ENCODE peak calls at places on chromosome 1, in six cellular contexts. One of them, this sample, is unnamed.

GRCh38 chr1:56442456-56442855 is 136.9 kb downstream of the PLPP3 start:
- DNase-seq in colonic mucosa: no peak
- DNase-seq in HCT116: no peak
- DNase-seq in WERI-Rb-1: no peak
- DNase-seq in K562: no peak
- DNase-seq in lung: no peak
- DNase-seq in this sample: no peak

GRCh38 chr1:198030682-198031081 is 113.5 kb downstream of the LHX9 start:
- DNase-seq in WERI-Rb-1: no peak
- DNase-seq in K562: no peak
- DNase-seq in lung: no peak
- DNase-seq in HCT116: no peak
- DNase-seq in colonic mucosa: no peak
- DNase-seq in this sample: no peak

GRCh38 chr1:113192980-113193379 is 120.0 kb downstream of the LRIG2 start:
- DNase-seq in HCT116: no peak
- DNase-seq in K562: no peak
- DNase-seq in colonic mucosa: no peak
- DNase-seq in lung: no peak
- DNase-seq in WERI-Rb-1: no peak
- DNase-seq in this sample: no peak

GRCh38 chr1:152034654-152035405 is 2.0 kb downstream of the S100A11 start:
- DNase-seq in lung: peak; percentile 70
- DNase-seq in K562: peak; percentile 87
- DNase-seq in colonic mucosa: peak; percentile 86
- DNase-seq in WERI-Rb-1: peak; percentile 56
- DNase-seq in HCT116: peak; percentile 79
- DNase-seq in this sample: no peak

GRCh38 chr1:202713110-202713509 is 2.9 kb upstream of the SYT2 start:
- DNase-seq in colonic mucosa: no peak
- DNase-seq in K562: no peak
- DNase-seq in lung: no peak
- DNase-seq in WERI-Rb-1: no peak
- DNase-seq in HCT116: no peak
- DNase-seq in this sample: no peak

GRCh38 chr1:3377166-3377565 is 77.3 kb upstream of the ARHGEF16 start:
- DNase-seq in lung: no peak
- DNase-seq in WERI-Rb-1: no peak
- DNase-seq in K562: no peak
- DNase-seq in colonic mucosa: no peak
- DNase-seq in HCT116: no peak
- DNase-seq in this sample: no peak

GRCh38 chr1:99465176-99465900 is 180.6 kb upstream of the PALMD start:
- DNase-seq in HCT116: no peak
- DNase-seq in K562: no peak
- DNase-seq in lung: no peak
- DNase-seq in WERI-Rb-1: peak; percentile 68
- DNase-seq in colonic mucosa: no peak
- DNase-seq in this sample: no peak

GRCh38 chr1:223726380-223727001 is 14.2 kb downstream of the CAPN2 start:
- DNase-seq in WERI-Rb-1: no peak
- DNase-seq in colonic mucosa: peak; percentile 79
- DNase-seq in lung: peak; percentile 82
- DNase-seq in HCT116: peak; percentile 57
- DNase-seq in K562: peak; percentile 92
- DNase-seq in this sample: no peak

GRCh38 chr1:238581332-238581731 is 690.6 kb upstream of the ZP4 start:
- DNase-seq in colonic mucosa: no peak
- DNase-seq in lung: no peak
- DNase-seq in WERI-Rb-1: no peak
- DNase-seq in HCT116: no peak
- DNase-seq in K562: no peak
- DNase-seq in this sample: no peak

GRCh38 chr1:37043101-37043500 is 8.8 kb upstream of the GRIK3 start:
- DNase-seq in colonic mucosa: no peak
- DNase-seq in lung: no peak
- DNase-seq in WERI-Rb-1: no peak
- DNase-seq in HCT116: no peak
- DNase-seq in K562: no peak
- DNase-seq in this sample: no peak
- H3K27me3 ChIP-seq in colonic mucosa: no peaks in the 10 kb centered on the region
- H3K27me3 ChIP-seq in lung: no peaks in the 10 kb centered on the region
- H3K27me3 ChIP-seq in WERI-Rb-1: no peaks in the 10 kb centered on the region
- H3K27me3 ChIP-seq in HCT116: peaks cover 67% of the 10 kb centered on the region
- H3K27me3 ChIP-seq in K562: peaks cover 37% of the 10 kb centered on the region
- H3K27me3 ChIP-seq in this sample: peaks cover 5% of the 10 kb centered on the region

DNA sequence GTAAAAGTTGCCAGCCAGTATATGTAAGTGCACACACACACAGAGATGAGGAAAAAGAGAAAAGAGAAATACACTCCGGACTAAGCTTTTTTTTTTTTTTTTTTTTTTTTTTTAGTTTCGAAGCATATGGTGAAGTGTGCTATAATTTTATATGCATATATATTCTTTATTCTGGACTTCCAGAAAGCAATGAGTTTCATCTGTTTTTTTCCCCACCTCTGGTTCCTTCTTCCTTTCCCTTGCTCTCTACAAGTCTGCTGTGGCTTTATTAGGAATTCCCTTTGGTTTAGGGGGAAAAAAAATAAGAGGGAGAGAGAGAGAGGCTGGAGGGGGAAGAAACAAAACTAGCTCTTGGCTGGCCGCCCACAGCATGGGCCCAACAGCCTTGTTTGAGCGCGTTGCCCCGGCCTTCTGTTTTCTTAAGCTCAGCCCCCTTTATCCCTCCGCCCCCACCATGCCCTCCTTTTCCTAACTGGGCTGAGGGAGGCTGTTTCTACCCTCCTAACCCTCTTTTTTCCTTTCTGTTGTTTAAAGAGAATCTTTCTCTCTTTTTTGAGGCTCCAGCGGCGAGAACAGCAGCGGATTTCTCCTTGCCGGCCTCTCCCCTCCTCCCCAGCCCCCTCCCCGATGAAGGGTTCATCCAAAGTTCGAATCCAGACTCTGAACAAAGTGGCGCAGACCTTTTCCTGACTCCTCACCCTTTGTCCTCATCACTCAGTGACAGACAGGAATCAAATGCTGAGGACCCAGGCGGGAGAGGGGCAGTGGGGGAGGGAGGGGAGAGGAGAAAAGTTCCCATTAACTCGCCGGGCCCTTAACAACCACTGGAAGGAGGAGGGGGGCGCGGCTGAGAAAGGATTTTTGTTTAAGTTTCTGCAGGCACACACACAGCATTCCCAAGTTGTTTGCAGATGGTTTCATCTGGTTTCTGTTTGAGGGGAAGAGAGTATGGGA is 29.7 kb downstream of the PBX1 start:
- DNase-seq in WERI-Rb-1: no peak
- DNase-seq in lung: no peak
- DNase-seq in colonic mucosa: peak; percentile 50
- DNase-seq in HCT116: no peak
- DNase-seq in K562: no peak
- DNase-seq in this sample: peak; percentile 49
- H3K4me3 ChIP-seq in WERI-Rb-1: no peak overlapping the region
- H3K4me3 ChIP-seq in lung: no peak overlapping the region
- H3K4me3 ChIP-seq in colonic mucosa: no peak overlapping the region
- H3K4me3 ChIP-seq in HCT116: no peak overlapping the region
- H3K4me3 ChIP-seq in K562: no peak overlapping the region
- H3K4me3 ChIP-seq in this sample: no peak overlapping the region

GRCh38 chr1:24193046-24193445 is 6.0 kb upstream of the IFNLR1 start:
- DNase-seq in colonic mucosa: no peak
- DNase-seq in WERI-Rb-1: no peak
- DNase-seq in HCT116: peak; percentile 10
- DNase-seq in K562: no peak
- DNase-seq in lung: no peak
- DNase-seq in this sample: no peak
- TF ChIP-seq CTCF in colonic mucosa: no peak
- TF ChIP-seq CTCF in WERI-Rb-1: no peak
- TF ChIP-seq CTCF in HCT116: no peak
- TF ChIP-seq CTCF in K562: no peak
- TF ChIP-seq CTCF in lung: no peak
- TF ChIP-seq CTCF in this sample: no peak

GRCh38 chr1:61053281-61053711 is 29.1 kb upstream of the NFIA start:
- DNase-seq in HCT116: no peak
- DNase-seq in WERI-Rb-1: no peak
- DNase-seq in colonic mucosa: no peak
- DNase-seq in K562: no peak
- DNase-seq in lung: no peak
- DNase-seq in this sample: no peak
- H3K27me3 ChIP-seq in HCT116: no peaks in the 10 kb centered on the region
- H3K27me3 ChIP-seq in WERI-Rb-1: peaks cover 7% of the 10 kb centered on the region
- H3K27me3 ChIP-seq in colonic mucosa: no peaks in the 10 kb centered on the region
- H3K27me3 ChIP-seq in K562: no peaks in the 10 kb centered on the region
- H3K27me3 ChIP-seq in lung: no peaks in the 10 kb centered on the region
- H3K27me3 ChIP-seq in this sample: no peaks in the 10 kb centered on the region

DNA sequence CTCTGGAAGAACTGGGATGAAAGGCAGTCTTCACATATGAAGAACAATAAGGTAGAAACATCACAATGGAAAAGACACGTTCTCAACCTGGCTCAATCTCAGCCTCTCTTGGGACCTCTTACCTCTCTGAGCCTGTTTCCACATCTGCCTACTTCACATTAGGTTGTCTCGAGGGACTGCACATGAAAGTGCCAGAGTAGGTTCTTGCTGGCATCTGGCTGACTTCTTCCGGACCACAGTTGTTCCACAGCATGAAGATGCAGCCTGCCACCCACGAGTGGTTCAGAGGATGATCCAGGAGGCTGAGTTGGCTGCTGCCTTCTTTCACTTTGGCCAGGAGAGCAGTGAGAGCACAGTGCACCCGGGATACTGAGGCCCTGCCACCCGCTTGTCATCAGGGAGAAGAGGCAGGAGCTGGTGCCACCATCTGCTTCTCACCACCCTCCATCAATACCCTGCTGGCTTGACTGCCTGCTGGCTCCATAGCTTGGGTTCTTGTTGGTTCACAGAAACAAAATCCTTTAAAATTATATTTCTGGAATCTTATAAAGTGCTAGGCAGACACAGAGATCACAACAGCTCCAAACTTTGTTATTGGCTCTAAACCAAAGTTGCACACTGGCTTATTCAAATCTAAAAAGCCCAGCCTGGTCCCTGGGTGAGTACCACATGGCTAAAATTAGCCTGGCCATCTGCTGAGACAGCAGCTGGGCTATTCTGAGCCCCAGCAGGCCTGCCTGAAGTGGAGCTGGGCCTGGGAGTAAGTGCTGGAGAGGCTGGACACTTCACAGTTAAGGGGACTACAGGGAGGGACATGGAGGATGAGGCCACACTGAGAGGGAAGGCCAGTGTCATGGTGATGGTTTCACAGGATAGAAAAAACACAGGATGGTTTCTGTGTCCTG is 47.0 kb upstream of the LIN9 start:
- DNase-seq in K562: no peak
- DNase-seq in lung: no peak
- DNase-seq in HCT116: no peak
- DNase-seq in colonic mucosa: no peak
- DNase-seq in WERI-Rb-1: peak; percentile 60
- DNase-seq in this sample: peak; percentile 36
- H3K4me3 ChIP-seq in K562: no peak overlapping the region
- H3K4me3 ChIP-seq in lung: no peak overlapping the region
- H3K4me3 ChIP-seq in HCT116: no peak overlapping the region
- H3K4me3 ChIP-seq in colonic mucosa: no peak overlapping the region
- H3K4me3 ChIP-seq in WERI-Rb-1: no peak overlapping the region
- H3K4me3 ChIP-seq in this sample: no peak overlapping the region